ENCODE peak calls at places on chromosomes 7 and 10, in eight cellular contexts. One of them, this sample, is unnamed.
A peak's percentile ranks its signal among the peaks of the same experiment; 100 is the strongest.

GRCh38 chr7:82841828-82842227 is 320.9 kb downstream of the PCLO start:
- DNase-seq in psoas muscle: no peak
- DNase-seq in fibroblast of lung: peak; percentile 32
- DNase-seq in ascending aorta: no peak
- DNase-seq in HCT116: no peak
- DNase-seq in Panc1: no peak
- DNase-seq in uterus: no peak
- DNase-seq in brain microvascular endothelial cell: no peak
- DNase-seq in this sample: no peak

GRCh38 chr10:111113961-111114830 is 37.4 kb downstream of the ADRA2A start:
- DNase-seq in psoas muscle: no peak
- DNase-seq in fibroblast of lung: peak; percentile 16
- DNase-seq in ascending aorta: no peak
- DNase-seq in HCT116: no peak
- DNase-seq in Panc1: no peak
- DNase-seq in uterus: no peak
- DNase-seq in brain microvascular endothelial cell: peak; percentile 6
- DNase-seq in this sample: no peak

GRCh38 chr10:100359529-100360150 is 12.6 kb downstream of the SCD start:
- DNase-seq in psoas muscle: no peak
- DNase-seq in fibroblast of lung: no peak
- DNase-seq in ascending aorta: no peak
- DNase-seq in HCT116: no peak
- DNase-seq in Panc1: no peak
- DNase-seq in uterus: no peak
- DNase-seq in brain microvascular endothelial cell: no peak
- DNase-seq in this sample: no peak

GRCh38 chr10:1273372-1274097 is 217.3 kb downstream of the WDR37 start:
- DNase-seq in psoas muscle: no peak
- DNase-seq in fibroblast of lung: no peak
- DNase-seq in ascending aorta: no peak
- DNase-seq in HCT116: no peak
- DNase-seq in Panc1: no peak
- DNase-seq in uterus: no peak
- DNase-seq in brain microvascular endothelial cell: no peak
- DNase-seq in this sample: no peak

GRCh38 chr10:133281084-133281483 is 4.4 kb upstream of the ADAM8 start:
- DNase-seq in psoas muscle: no peak
- DNase-seq in fibroblast of lung: no peak
- DNase-seq in ascending aorta: no peak
- DNase-seq in HCT116: no peak
- DNase-seq in Panc1: no peak
- DNase-seq in uterus: no peak
- DNase-seq in brain microvascular endothelial cell: no peak
- DNase-seq in this sample: no peak

GRCh38 chr7:155532792-155533119 is 13.6 kb downstream of the CNPY1 start:
- DNase-seq in psoas muscle: no peak
- DNase-seq in fibroblast of lung: no peak
- DNase-seq in ascending aorta: no peak
- DNase-seq in HCT116: no peak
- DNase-seq in Panc1: no peak
- DNase-seq in uterus: no peak
- DNase-seq in brain microvascular endothelial cell: no peak
- DNase-seq in this sample: no peak

GRCh38 chr7:141444956-141445355 is 106.3 kb upstream of the AGK start:
- DNase-seq in psoas muscle: no peak
- DNase-seq in fibroblast of lung: peak; percentile 1
- DNase-seq in ascending aorta: no peak
- DNase-seq in HCT116: no peak
- DNase-seq in Panc1: no peak
- DNase-seq in uterus: no peak
- DNase-seq in brain microvascular endothelial cell: no peak
- DNase-seq in this sample: no peak

GRCh38 chr10:69405221-69405620 is 11.5 kb downstream of the TACR2 start:
- DNase-seq in psoas muscle: no peak
- DNase-seq in fibroblast of lung: peak; percentile 13
- DNase-seq in ascending aorta: no peak
- DNase-seq in HCT116: no peak
- DNase-seq in Panc1: no peak
- DNase-seq in uterus: no peak
- DNase-seq in brain microvascular endothelial cell: no peak
- DNase-seq in this sample: no peak

GRCh38 chr7:1457949-1458675 is 1.2 kb downstream of the MICALL2 start:
- DNase-seq in psoas muscle: no peak
- DNase-seq in fibroblast of lung: no peak
- DNase-seq in ascending aorta: no peak
- DNase-seq in HCT116: no peak
- DNase-seq in Panc1: no peak
- DNase-seq in uterus: no peak
- DNase-seq in brain microvascular endothelial cell: no peak
- DNase-seq in this sample: no peak

GRCh38 chr10:30770229-30770628 is 140.7 kb upstream of the LYZL2 start:
- DNase-seq in psoas muscle: no peak
- DNase-seq in fibroblast of lung: no peak
- DNase-seq in ascending aorta: no peak
- DNase-seq in HCT116: no peak
- DNase-seq in Panc1: no peak
- DNase-seq in uterus: no peak
- DNase-seq in brain microvascular endothelial cell: no peak
- DNase-seq in this sample: no peak

GRCh38 chr10:29317027-29317420 is 28.2 kb downstream of the LYZL1 start:
- DNase-seq in psoas muscle: no peak
- DNase-seq in fibroblast of lung: peak; percentile 32
- DNase-seq in ascending aorta: no peak
- DNase-seq in HCT116: no peak
- DNase-seq in Panc1: no peak
- DNase-seq in uterus: no peak
- DNase-seq in brain microvascular endothelial cell: peak; percentile 22
- DNase-seq in this sample: no peak

GRCh38 chr10:73577788-73578187 is 13.4 kb downstream of the USP54 start:
- DNase-seq in psoas muscle: peak; percentile 83
- DNase-seq in fibroblast of lung: peak; percentile 86
- DNase-seq in ascending aorta: peak; percentile 55
- DNase-seq in HCT116: no peak
- DNase-seq in Panc1: no peak
- DNase-seq in uterus: peak; percentile 67
- DNase-seq in brain microvascular endothelial cell: no peak
- DNase-seq in this sample: no peak

GRCh38 chr7:90495241-90495640 is 25.8 kb downstream of the PTTG1IP2 start:
- DNase-seq in psoas muscle: no peak
- DNase-seq in fibroblast of lung: no peak
- DNase-seq in ascending aorta: no peak
- DNase-seq in HCT116: no peak
- DNase-seq in Panc1: no peak
- DNase-seq in uterus: no peak
- DNase-seq in brain microvascular endothelial cell: no peak
- DNase-seq in this sample: no peak

GRCh38 chr7:98213296-98213873 is 2.1 kb downstream of the BHLHA15 start:
- DNase-seq in psoas muscle: no peak
- DNase-seq in fibroblast of lung: no peak
- DNase-seq in ascending aorta: no peak
- DNase-seq in HCT116: no peak
- DNase-seq in Panc1: no peak
- DNase-seq in uterus: no peak
- DNase-seq in brain microvascular endothelial cell: no peak
- DNase-seq in this sample: no peak

GRCh38 chr7:96284838-96285237 is 37.1 kb downstream of the SLC25A13 start:
- DNase-seq in psoas muscle: no peak
- DNase-seq in fibroblast of lung: no peak
- DNase-seq in ascending aorta: no peak
- DNase-seq in HCT116: no peak
- DNase-seq in Panc1: no peak
- DNase-seq in uterus: no peak
- DNase-seq in brain microvascular endothelial cell: no peak
- DNase-seq in this sample: no peak

GRCh38 chr10:44724415-44725174 is 186.5 kb upstream of the TMEM72 start:
- DNase-seq in psoas muscle: no peak
- DNase-seq in fibroblast of lung: peak; percentile 93
- DNase-seq in ascending aorta: no peak
- DNase-seq in HCT116: no peak
- DNase-seq in Panc1: no peak
- DNase-seq in uterus: no peak
- DNase-seq in brain microvascular endothelial cell: peak; percentile 85
- DNase-seq in this sample: no peak

GRCh38 chr7:103689262-103689661 is 243.3 kb upstream of the SLC26A5 start:
- DNase-seq in psoas muscle: no peak
- DNase-seq in fibroblast of lung: peak; percentile 18
- DNase-seq in ascending aorta: no peak
- DNase-seq in HCT116: no peak
- DNase-seq in Panc1: no peak
- DNase-seq in uterus: no peak
- DNase-seq in brain microvascular endothelial cell: no peak
- DNase-seq in this sample: no peak

GRCh38 chr10:97991875-97992274 is 38.5 kb downstream of the CRTAC1 start:
- DNase-seq in psoas muscle: no peak
- DNase-seq in fibroblast of lung: peak; percentile 15
- DNase-seq in ascending aorta: no peak
- DNase-seq in HCT116: no peak
- DNase-seq in Panc1: no peak
- DNase-seq in uterus: no peak
- DNase-seq in brain microvascular endothelial cell: peak; percentile 22
- DNase-seq in this sample: no peak

DNA sequence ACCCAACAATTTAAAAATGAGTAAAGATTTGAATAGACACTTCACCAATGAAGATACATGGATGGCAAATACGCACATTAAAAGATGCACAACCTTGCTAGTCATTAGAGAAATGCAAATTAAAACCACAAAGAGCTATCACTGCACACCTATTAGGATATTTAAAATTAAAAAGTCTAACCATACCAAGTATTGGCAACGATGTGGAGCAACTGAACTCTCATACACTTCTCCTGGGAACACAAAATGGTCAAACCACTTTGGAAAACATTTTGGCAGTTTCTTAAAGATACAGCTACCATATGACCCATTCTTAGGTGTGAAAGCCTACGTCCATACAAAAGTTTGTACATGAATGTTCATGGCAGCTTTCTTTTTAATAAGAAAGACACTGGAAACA is 36.1 kb downstream of the DCLRE1C start:
- DNase-seq in psoas muscle: no peak
- DNase-seq in fibroblast of lung: no peak
- DNase-seq in ascending aorta: no peak
- DNase-seq in HCT116: no peak
- DNase-seq in Panc1: no peak
- DNase-seq in uterus: no peak
- DNase-seq in brain microvascular endothelial cell: no peak
- DNase-seq in this sample: no peak
- H3K36me3 ChIP-seq in psoas muscle: peaks cover 76% of the 10 kb centered on the region
- H3K36me3 ChIP-seq in fibroblast of lung: peaks cover 19% of the 10 kb centered on the region
- H3K36me3 ChIP-seq in ascending aorta: peaks cover 53% of the 10 kb centered on the region
- H3K36me3 ChIP-seq in HCT116: peaks cover 84% of the 10 kb centered on the region
- H3K36me3 ChIP-seq in Panc1: no peaks in the 10 kb centered on the region
- H3K36me3 ChIP-seq in uterus: no peaks in the 10 kb centered on the region
- H3K36me3 ChIP-seq in brain microvascular endothelial cell: peaks cover 56% of the 10 kb centered on the region
- H3K36me3 ChIP-seq in this sample: peaks cover 36% of the 10 kb centered on the region

DNA sequence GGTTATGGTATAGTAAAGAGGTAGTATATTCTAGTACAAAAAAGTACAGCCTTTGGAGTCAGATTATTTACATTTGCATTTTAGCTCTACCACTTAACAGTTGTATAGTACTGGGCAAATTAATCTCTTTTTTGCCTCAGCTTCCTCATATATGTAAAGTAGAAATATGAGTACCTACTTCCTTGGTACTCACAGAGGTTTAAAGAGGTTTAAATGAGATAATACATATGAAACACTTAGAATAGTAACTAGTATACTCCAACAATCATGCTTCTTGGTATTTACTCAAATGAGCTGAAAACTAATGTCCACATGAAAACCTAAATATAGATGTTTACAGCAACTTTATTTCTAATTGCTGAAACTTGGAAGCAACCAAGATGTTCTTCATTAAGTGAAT is 14.7 kb downstream of the FRA10AC1 start:
- DNase-seq in psoas muscle: no peak
- DNase-seq in fibroblast of lung: no peak
- DNase-seq in ascending aorta: no peak
- DNase-seq in HCT116: no peak
- DNase-seq in Panc1: no peak
- DNase-seq in uterus: no peak
- DNase-seq in brain microvascular endothelial cell: no peak
- DNase-seq in this sample: no peak
- H3K36me3 ChIP-seq in psoas muscle: peaks cover 87% of the 10 kb centered on the region
- H3K36me3 ChIP-seq in fibroblast of lung: no peaks in the 10 kb centered on the region
- H3K36me3 ChIP-seq in ascending aorta: peaks cover 12% of the 10 kb centered on the region
- H3K36me3 ChIP-seq in HCT116: peaks cover 11% of the 10 kb centered on the region
- H3K36me3 ChIP-seq in Panc1: peaks cover 18% of the 10 kb centered on the region
- H3K36me3 ChIP-seq in uterus: no peaks in the 10 kb centered on the region
- H3K36me3 ChIP-seq in brain microvascular endothelial cell: peaks cover 4% of the 10 kb centered on the region
- H3K36me3 ChIP-seq in this sample: peaks cover 20% of the 10 kb centered on the region

DNA sequence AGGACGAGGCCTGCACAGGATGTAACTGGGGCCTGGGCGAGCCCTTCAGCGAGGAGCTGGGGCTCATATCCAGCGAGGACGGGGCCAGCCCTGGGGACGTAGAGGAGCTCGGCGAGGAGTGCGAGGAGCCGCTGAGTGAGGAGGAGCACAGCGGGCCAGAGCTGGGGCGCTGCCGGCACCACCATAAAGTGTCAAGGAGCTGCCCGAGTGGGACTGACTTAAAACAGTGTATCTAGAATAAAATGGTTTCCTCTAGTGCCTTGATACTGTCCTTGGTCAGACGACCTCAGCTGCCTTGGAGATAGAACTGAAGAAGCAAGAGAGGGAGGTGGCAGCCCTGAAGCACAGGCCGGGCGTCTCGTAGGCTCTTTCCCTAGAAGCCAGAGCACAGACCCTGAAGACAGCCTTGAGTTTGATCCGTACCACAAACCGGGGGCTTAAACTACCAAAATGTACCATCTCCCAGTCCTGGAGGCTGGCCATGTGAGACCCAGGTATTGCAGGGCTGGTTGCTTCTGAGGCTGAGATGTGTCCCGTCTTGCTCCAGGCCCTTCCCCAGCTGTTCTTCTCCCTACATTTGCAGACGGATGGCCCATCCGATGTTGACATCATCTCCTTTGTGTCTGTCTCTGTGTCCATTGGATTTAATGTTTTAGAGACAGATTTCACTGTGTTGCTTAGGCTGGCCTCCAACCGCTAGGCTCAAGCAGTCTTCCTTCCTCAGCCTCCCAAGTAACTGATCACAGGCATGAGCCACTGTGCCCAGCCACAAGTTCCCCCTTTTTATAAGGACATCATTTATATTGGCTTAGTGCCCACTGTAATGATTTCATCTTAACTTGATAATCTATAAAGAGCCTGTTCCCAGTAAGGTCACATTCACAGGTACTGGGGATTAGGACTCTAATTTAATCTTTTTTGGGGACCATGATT is 35.8 kb downstream of the DNAJB6 start:
- DNase-seq in psoas muscle: no peak
- DNase-seq in fibroblast of lung: no peak
- DNase-seq in ascending aorta: no peak
- DNase-seq in HCT116: no peak
- DNase-seq in Panc1: no peak
- DNase-seq in uterus: no peak
- DNase-seq in brain microvascular endothelial cell: no peak
- DNase-seq in this sample: no peak
- H3K36me3 ChIP-seq in psoas muscle: peaks cover 78% of the 10 kb centered on the region
- H3K36me3 ChIP-seq in fibroblast of lung: peaks cover 19% of the 10 kb centered on the region
- H3K36me3 ChIP-seq in ascending aorta: peaks cover 57% of the 10 kb centered on the region
- H3K36me3 ChIP-seq in HCT116: peaks cover 26% of the 10 kb centered on the region
- H3K36me3 ChIP-seq in Panc1: peaks cover 32% of the 10 kb centered on the region
- H3K36me3 ChIP-seq in uterus: no peaks in the 10 kb centered on the region
- H3K36me3 ChIP-seq in brain microvascular endothelial cell: peaks cover 70% of the 10 kb centered on the region
- H3K36me3 ChIP-seq in this sample: peaks cover 39% of the 10 kb centered on the region

GRCh38 chr7:23717788-23718187 is 7.8 kb downstream of the STK31 start:
- DNase-seq in psoas muscle: no peak
- DNase-seq in fibroblast of lung: no peak
- DNase-seq in ascending aorta: no peak
- DNase-seq in HCT116: no peak
- DNase-seq in Panc1: no peak
- DNase-seq in uterus: no peak
- DNase-seq in brain microvascular endothelial cell: no peak
- DNase-seq in this sample: no peak

GRCh38 chr7:23721456-23721855 is 11.4 kb downstream of the STK31 start:
- DNase-seq in psoas muscle: no peak
- DNase-seq in fibroblast of lung: no peak
- DNase-seq in ascending aorta: no peak
- DNase-seq in HCT116: no peak
- DNase-seq in Panc1: no peak
- DNase-seq in uterus: no peak
- DNase-seq in brain microvascular endothelial cell: no peak
- DNase-seq in this sample: no peak
- H3K36me3 ChIP-seq in psoas muscle: no peaks in the 10 kb centered on the region
- H3K36me3 ChIP-seq in fibroblast of lung: no peaks in the 10 kb centered on the region
- H3K36me3 ChIP-seq in ascending aorta: no peaks in the 10 kb centered on the region
- H3K36me3 ChIP-seq in HCT116: no peaks in the 10 kb centered on the region
- H3K36me3 ChIP-seq in Panc1: no peaks in the 10 kb centered on the region
- H3K36me3 ChIP-seq in uterus: no peaks in the 10 kb centered on the region
- H3K36me3 ChIP-seq in brain microvascular endothelial cell: no peaks in the 10 kb centered on the region
- H3K36me3 ChIP-seq in this sample: no peaks in the 10 kb centered on the region

This sample was measured in CD8-positive, alpha-beta T cell.